ENCODE peak calls at places on chromosomes 5 and 9, in six cellular contexts. B, J, Y, L, A and U are unnamed samples.

GRCh38 chr5:65892801-65893200 is 33.6 kb upstream of the ERBIN start:
- DNase-seq in L (no peak), Y (no peak), A (no peak), J (no peak), B (no peak), U (no peak)

GRCh38 chr9:81609782-81610738 is 79.3 kb downstream of the TLE1 start:
- DNase-seq in L (no peak), J (no peak), B (no peak), A (no peak), Y (peak; percentile 58), U (no peak)

GRCh38 chr9:124448019-124448418 is 2.2 kb upstream of the ADGRD2 start:
- DNase-seq in J (no peak), B (peak; percentile 47), Y (no peak), L (no peak), A (no peak), U (no peak)

GRCh38 chr5:154273028-154273617 is 82.6 kb downstream of the GALNT10 start:
- DNase-seq in A (peak; percentile 43), Y (peak; percentile 31), J (no peak), L (peak; percentile 43), B (no peak), U (no peak)

GRCh38 chr9:135050072-135050990 is 37.1 kb upstream of the OLFM1 start:
- DNase-seq in J (no peak), L (no peak), B (peak; percentile 50), Y (no peak), A (peak; percentile 43), U (peak; percentile 69)

GRCh38 chr5:72018158-72018803 is 89.0 kb upstream of the MAP1B start:
- DNase-seq in J (peak; percentile 45), A (peak; percentile 64), B (peak; percentile 70), L (peak; percentile 80), Y (peak; percentile 26), U (no peak)

GRCh38 chr5:92678576-92679105 is 902.4 kb downstream of the NR2F1-AS1 start:
- DNase-seq in J (no peak), Y (no peak), A (no peak), L (no peak), B (no peak), U (no peak)

GRCh38 chr5:77852514-77853352 is 76.6 kb upstream of the TBCA start:
- DNase-seq in L (peak; percentile 49), J (no peak), A (peak; percentile 82), B (no peak), Y (peak; percentile 52), U (no peak)

GRCh38 chr5:21654-22233 is 70.2 kb upstream of the PLEKHG4B start:
- DNase-seq in B (no peak), J (no peak), A (no peak), L (no peak), Y (peak; percentile 36), U (no peak)

GRCh38 chr5:120734033-120734432 is 269.9 kb downstream of the PRR16 start:
- DNase-seq in L (no peak), J (no peak), Y (peak; percentile 59), A (no peak), B (no peak), U (no peak)

GRCh38 chr5:179679014-179679674 is 1.7 kb downstream of the CBY3 start:
- DNase-seq in L (peak; percentile 89), Y (no peak), A (peak; percentile 80), B (peak; percentile 83), J (peak; percentile 59), U (peak; percentile 91)

GRCh38 chr5:73482383-73483193 is 15.7 kb upstream of the BTF3 start:
- DNase-seq in B (no peak), Y (peak; percentile 53), L (peak; percentile 27), A (no peak), J (no peak), U (no peak)

GRCh38 chr5:169009171-169009570 is 291.8 kb downstream of the SLIT3 start:
- DNase-seq in B (no peak), Y (peak; percentile 74), L (no peak), A (no peak), J (no peak), U (no peak)

GRCh38 chr5:137498736-137499505 is at the start of gene SPOCK1:
- DNase-seq in A (peak; percentile 88), B (peak; percentile 81), Y (peak; percentile 91), L (peak; percentile 78), J (peak; percentile 26), U (no peak)

GRCh38 chr5:177500685-177501522 is 3.5 kb upstream of the PDLIM7 start:
- DNase-seq in B (peak; percentile 92), A (peak; percentile 94), J (peak; percentile 92), Y (peak; percentile 87), L (peak; percentile 91), U (peak; percentile 96)

GRCh38 chr5:94467560-94468504 is 150.6 kb downstream of the KIAA0825 start:
- DNase-seq in A (no peak), J (no peak), B (no peak), L (no peak), Y (no peak), U (no peak)

GRCh38 chr5:148125641-148126040 is 42.7 kb upstream of the SPINK14 start:
- DNase-seq in L (no peak), J (no peak), B (no peak), Y (no peak), A (no peak), U (no peak)

GRCh38 chr5:113615708-113616107 is 102.2 kb downstream of the YTHDC2 start:
- DNase-seq in A (no peak), B (no peak), L (no peak), Y (no peak), J (no peak), U (no peak)

GRCh38 chr5:58773744-58774441 is 191.0 kb downstream of the RAB3C start:
- DNase-seq in L (no peak), A (no peak), Y (no peak), B (no peak), J (no peak), U (no peak)

GRCh38 chr5:77086611-77087483 is at the start of gene ZBED3:
- DNase-seq in L (peak; percentile 63), J (peak; percentile 30), B (peak; percentile 86), Y (peak; percentile 52), A (peak; percentile 81), U (no peak)

GRCh38 chr5:4868140-4868735 is 271.9 kb upstream of the ADAMTS16 start:
- DNase-seq in A (peak; percentile 70), J (peak; percentile 1), Y (peak; percentile 71), B (no peak), L (peak; percentile 60), U (no peak)

GRCh38 chr5:178285399-178286225 is 53.0 kb upstream of the PHYKPL start:
- DNase-seq in Y (no peak), B (no peak), A (no peak), J (no peak), L (no peak), U (no peak)

GRCh38 chr5:140024928-140025327 is 18.2 kb downstream of the NRG2 start:
- DNase-seq in L (no peak), J (no peak), A (no peak), Y (no peak), B (no peak), U (no peak)

GRCh38 chr9:1094749-1095148 is 44.6 kb downstream of the DMRT2 start:
- DNase-seq in J (no peak), Y (no peak), L (no peak), B (no peak), A (no peak), U (no peak)

GRCh38 chr5:66498791-66499207 is 97.4 kb upstream of the MAST4 start:
- DNase-seq in L (peak; percentile 10), B (no peak), A (no peak), Y (peak; percentile 2), J (no peak), U (no peak)

GRCh38 chr9:34396276-34397214 is 19.8 kb upstream of the MYORG start:
- DNase-seq in A (peak; percentile 20), J (no peak), B (no peak), Y (no peak), L (no peak), U (peak; percentile 72)

GRCh38 chr9:114968710-114969109 is 38.3 kb upstream of the TNFSF8 start:
- DNase-seq in Y (peak; percentile 39), L (no peak), B (no peak), J (no peak), A (no peak), U (no peak)

GRCh38 chr5:94010814-94011213 is 269.4 kb upstream of the POU5F2 start:
- DNase-seq in J (no peak), A (no peak), B (no peak), L (no peak), Y (no peak), U (no peak)